ENCODE peak calls at places on chromosomes 7 and 10, in five cellular contexts. G is lung, H is adipocyte, F is PC-9, V is astrocyte. B is an unnamed sample.
A peak's percentile ranks its signal among the peaks of the same experiment; 100 is the strongest.

GRCh38 chr7:19558527-19558926 is 150.3 kb downstream of the POLR1F start:
- DNase-seq in G (no peak), H (peak; percentile 55), F (no peak), V (peak; percentile 68), B (no peak)

GRCh38 chr7:13476881-13477444 is 512.5 kb downstream of the ETV1 start:
- DNase-seq in G (no peak), H (no peak), F (no peak), V (no peak), B (no peak)

GRCh38 chr7:47534322-47535032 is 47.4 kb downstream of the TNS3 start:
- DNase-seq in G (no peak), H (peak; percentile 11), F (peak; percentile 76), V (peak; percentile 59), B (peak; percentile 59)

GRCh38 chr7:102431617-102432298 is 1.6 kb upstream of the ORAI2 start:
- DNase-seq in G (no peak), H (peak; percentile 15), F (no peak), V (no peak), B (no peak)

GRCh38 chr10:84196941-84197340 is 2.6 kb downstream of the CDHR1 start:
- DNase-seq in G (no peak), H (no peak), F (no peak), V (no peak), B (no peak)

GRCh38 chr7:141866974-141867373 is 25.7 kb upstream of the PRSS37 start:
- DNase-seq in G (no peak), H (no peak), F (no peak), V (no peak), B (no peak)

GRCh38 chr10:78764436-78764835 is 304.3 kb upstream of the ZMIZ1 start:
- DNase-seq in G (no peak), H (no peak), F (no peak), V (no peak), B (no peak)

GRCh38 chr10:128526793-128527375 is 400.7 kb upstream of the MKI67 start:
- DNase-seq in G (no peak), H (no peak), F (no peak), V (no peak), B (no peak)

GRCh38 chr7:1569016-1569415 is 816 bp downstream of the PSMG3 start:
- DNase-seq in G (no peak), H (no peak), F (peak; percentile 63), V (peak; percentile 67), B (no peak)

GRCh38 chr7:50662059-50662689 is 97.0 kb upstream of the DDC start:
- DNase-seq in G (no peak), H (no peak), F (no peak), V (no peak), B (no peak)

GRCh38 chr10:84310470-84310869 is 17.9 kb upstream of the CCSER2 start:
- DNase-seq in G (no peak), H (no peak), F (peak; percentile 18), V (peak; percentile 72), B (no peak)

GRCh38 chr7:74176555-74176954 is 2.4 kb downstream of the EIF4H start:
- DNase-seq in G (no peak), H (no peak), F (no peak), V (no peak), B (no peak)
- H3K4me3 ChIP-seq in G (no peak overlapping the region), H (peak overlapping the region; percentile 91), F (peak overlapping the region; percentile 92), V (no peak overlapping the region), B (no peak overlapping the region)

GRCh38 chr7:6675807-6676405 is 30.8 kb downstream of the ZNF12 start:
- DNase-seq in G (no peak), H (no peak), F (no peak), V (no peak), B (no peak)

GRCh38 chr7:6680146-6680545 is 26.6 kb downstream of the ZNF12 start:
- DNase-seq in G (no peak), H (no peak), F (no peak), V (no peak), B (no peak)
- H3K9me3 ChIP-seq in G (peaks cover 59% of the 10 kb centered on the region), H (peaks cover 99% of the 10 kb centered on the region), F (peaks cover 79% of the 10 kb centered on the region), V (peaks cover 63% of the 10 kb centered on the region), B (peaks cover 71% of the 10 kb centered on the region)

DNA sequence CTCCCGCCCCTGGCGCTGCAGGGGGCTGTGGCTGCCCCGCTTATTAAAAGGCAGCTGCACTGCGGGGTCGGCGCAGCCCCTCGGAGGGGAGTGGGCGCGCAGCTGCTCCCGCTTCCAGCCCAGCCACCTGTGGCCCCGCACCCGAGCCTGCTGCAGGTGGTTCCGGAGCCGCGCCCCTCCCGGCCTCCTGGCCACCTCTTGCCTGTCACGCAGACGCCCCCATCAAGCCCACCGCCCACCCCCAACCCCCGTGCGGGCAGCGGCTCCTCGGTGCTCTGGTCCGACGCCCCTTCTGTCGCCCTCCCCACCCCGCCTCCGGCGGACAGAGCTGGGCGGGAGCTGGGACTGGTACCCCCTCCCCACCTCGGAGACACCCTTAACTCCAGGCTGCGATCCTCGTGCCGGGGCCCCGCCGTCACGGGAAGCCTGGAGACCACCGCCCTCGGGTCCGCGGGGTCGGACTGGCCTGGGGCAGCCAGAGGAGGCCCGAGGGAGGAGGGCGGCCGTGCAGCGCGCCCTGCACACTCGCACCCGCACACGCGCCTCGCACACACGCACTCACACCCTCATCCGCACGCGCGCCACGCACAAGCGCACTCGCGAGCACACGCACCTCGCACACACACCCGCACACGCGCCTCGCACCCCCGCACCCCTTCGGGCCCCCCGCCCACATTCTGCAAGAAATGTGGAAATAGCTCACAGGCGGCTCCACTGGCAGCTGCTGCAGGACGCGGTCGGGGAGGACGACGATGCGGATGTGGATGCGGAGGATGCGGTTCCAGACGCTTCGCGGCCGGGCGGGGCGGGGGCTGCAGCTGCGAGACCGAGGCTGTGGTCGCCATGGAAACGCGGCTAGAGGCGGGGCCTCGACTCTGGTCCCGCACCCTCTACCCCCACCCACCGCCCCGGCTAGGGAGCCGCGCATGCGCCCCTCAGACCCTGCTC is at the start of gene CALY:
- DNase-seq in G (no peak), H (no peak), F (no peak), V (no peak), B (peak; percentile 84)
- H3K4me3 ChIP-seq in G (no peak within 1 kb of the TSS), H (no peak within 1 kb of the TSS), F (no peak within 1 kb of the TSS), V (no peak within 1 kb of the TSS), B (peak within 1 kb of the TSS; percentile 31)

GRCh38 chr10:133011883-133012282 is 69.5 kb upstream of the CFAP46 start:
- DNase-seq in G (no peak), H (no peak), F (no peak), V (no peak), B (no peak)

GRCh38 chr10:133014416-133015210 is 72.2 kb upstream of the CFAP46 start:
- DNase-seq in G (no peak), H (no peak), F (no peak), V (no peak), B (no peak)

GRCh38 chr10:133010095-133010837 is 67.9 kb upstream of the CFAP46 start:
- DNase-seq in G (no peak), H (no peak), F (no peak), V (no peak), B (no peak)

GRCh38 chr10:133013478-133013877 is 71.1 kb upstream of the CFAP46 start:
- DNase-seq in G (peak; percentile 57), H (no peak), F (peak; percentile 55), V (no peak), B (no peak)

DNA sequence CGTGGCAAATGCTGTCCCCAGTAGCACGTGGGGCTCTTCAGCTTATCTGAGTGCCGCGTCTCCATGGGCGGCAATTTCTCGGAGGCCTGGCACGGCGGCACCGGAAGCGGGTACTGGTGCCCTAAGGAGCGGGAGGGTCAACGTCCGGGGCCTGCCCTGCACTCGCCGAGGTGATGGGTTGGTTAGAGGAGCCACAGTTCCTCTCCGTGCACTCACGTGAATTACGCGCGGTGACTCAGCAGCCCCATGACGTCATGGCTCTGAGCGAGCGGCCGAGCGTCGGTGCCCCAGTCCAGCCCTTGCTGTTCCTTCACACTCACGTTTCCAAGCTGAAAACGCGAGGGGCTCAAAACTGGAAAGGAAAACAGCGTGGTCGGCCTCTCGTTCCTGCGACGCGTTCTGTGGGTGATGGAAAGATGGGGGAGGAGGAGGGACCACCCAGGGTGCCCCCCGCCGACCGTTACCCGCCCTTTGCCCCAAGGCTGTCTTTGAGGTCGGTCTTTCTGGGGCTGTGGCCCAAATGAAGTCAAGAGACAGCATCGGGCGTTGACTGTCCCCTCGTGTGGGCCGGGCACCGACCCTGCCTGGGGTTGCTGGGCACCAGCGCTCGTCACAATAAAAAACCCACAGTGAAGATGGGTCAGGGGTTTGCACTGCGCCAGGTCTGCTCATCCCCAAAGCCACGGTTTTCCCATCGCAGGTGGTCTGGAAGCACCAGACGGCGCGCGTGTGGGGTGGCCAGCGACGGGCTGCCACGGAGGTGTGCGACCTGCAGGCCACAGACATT is 70.4 kb upstream of the CFAP46 start:
- DNase-seq in G (peak; percentile 49), H (no peak), F (no peak), V (no peak), B (no peak)
- H3K9me3 ChIP-seq in G (no peaks in the 10 kb centered on the region), H (no peaks in the 10 kb centered on the region), F (no peaks in the 10 kb centered on the region), V (peaks cover 2% of the 10 kb centered on the region), B (peaks cover 2% of the 10 kb centered on the region)

GRCh38 chr7:36005286-36005685 is 147.8 kb upstream of the EEPD1 start:
- DNase-seq in G (no peak), H (no peak), F (no peak), V (no peak), B (no peak)

GRCh38 chr7:36003343-36003742 is 149.7 kb upstream of the EEPD1 start:
- DNase-seq in G (no peak), H (no peak), F (no peak), V (no peak), B (no peak)

GRCh38 chr7:36005876-36006275 is 147.2 kb upstream of the EEPD1 start:
- DNase-seq in G (no peak), H (no peak), F (no peak), V (no peak), B (no peak)

GRCh38 chr7:36001546-36001945 is 151.5 kb upstream of the EEPD1 start:
- DNase-seq in G (no peak), H (no peak), F (peak; percentile 23), V (peak; percentile 17), B (no peak)

GRCh38 chr7:36002900-36003299 is 150.2 kb upstream of the EEPD1 start:
- DNase-seq in G (no peak), H (no peak), F (no peak), V (no peak), B (no peak)
- H3K4me3 ChIP-seq in G (no peak overlapping the region), H (no peak overlapping the region), F (no peak overlapping the region), V (no peak overlapping the region), B (no peak overlapping the region)

GRCh38 chr7:2821842-2822507 is 22.1 kb downstream of the GNA12 start:
- DNase-seq in G (no peak), H (peak; percentile 78), F (peak; percentile 50), V (peak; percentile 92), B (no peak)

GRCh38 chr7:2825595-2826227 is 18.4 kb downstream of the GNA12 start:
- DNase-seq in G (no peak), H (no peak), F (no peak), V (no peak), B (no peak)

GRCh38 chr7:2823124-2823523 is 21.0 kb downstream of the GNA12 start:
- DNase-seq in G (peak; percentile 42), H (no peak), F (no peak), V (no peak), B (no peak)

GRCh38 chr7:2824678-2825461 is 19.2 kb downstream of the GNA12 start:
- DNase-seq in G (no peak), H (no peak), F (no peak), V (no peak), B (no peak)

GRCh38 chr7:2824026-2824677 is 20.0 kb downstream of the GNA12 start:
- DNase-seq in G (no peak), H (no peak), F (no peak), V (peak; percentile 79), B (no peak)
- H3K9me3 ChIP-seq in G (no peaks in the 10 kb centered on the region), H (no peaks in the 10 kb centered on the region), F (no peaks in the 10 kb centered on the region), V (no peaks in the 10 kb centered on the region), B (no peaks in the 10 kb centered on the region)